ENCODE peak calls at places on chromosome 7, in nine cellular contexts. O is central memory CD8-positive, alpha-beta T cell; W is SK-N-SH; R is T-helper 1 cell; U is activated CD4-positive, CD25-positive, alpha-beta regulatory T cell; T is RWPE1; Q is omental fat pad; X is GM10248; B is activated CD4-positive, alpha-beta T cell treated with anti-CD3 and anti-CD28 coated beads, Interleukin-2, amount 50 U/mL, for 48 hours. J is an unnamed sample.

GRCh38 chr7:6026011-6026819 is 5.0 kb upstream of the ANKRD61 start:
- DNase-seq in O (peak), W (peak), R (peak), U (peak), T (peak), Q (no peak), X (peak), B (peak), J (peak)

GRCh38 chr7:74275401-74275881 is 13.8 kb upstream of the CLIP2 start:
- DNase-seq in O (no peak), W (peak), R (no peak), U (no peak), T (no peak), Q (no peak), X (no peak), B (no peak), J (no peak)

GRCh38 chr7:50962962-50963374 is 180.3 kb upstream of the GRB10 start:
- DNase-seq in O (no peak), W (no peak), R (no peak), U (no peak), T (peak), Q (no peak), X (no peak), B (no peak), J (no peak)

GRCh38 chr7:116434820-116435341 is 64.7 kb upstream of the CAV2 start:
- DNase-seq in O (no peak), W (no peak), R (no peak), U (no peak), T (peak), Q (no peak), X (no peak), B (no peak), J (no peak)

GRCh38 chr7:2228921-2229320 is 3.8 kb downstream of the MAD1L1 start:
- DNase-seq in O (no peak), W (peak), R (no peak), U (no peak), T (no peak), Q (no peak), X (no peak), B (no peak), J (no peak)

GRCh38 chr7:130273863-130274262 is 7.2 kb downstream of the CPA2 start:
- DNase-seq in O (no peak), W (no peak), R (no peak), U (no peak), T (no peak), Q (no peak), X (no peak), B (no peak), J (no peak)

GRCh38 chr7:19519443-19519977 is 189.3 kb downstream of the POLR1F start:
- DNase-seq in O (no peak), W (no peak), R (no peak), U (no peak), T (peak), Q (no peak), X (no peak), B (no peak), J (no peak)

GRCh38 chr7:45889367-45890067 is 1.2 kb downstream of the IGFBP1 start:
- DNase-seq in O (no peak), W (no peak), R (no peak), U (no peak), T (no peak), Q (no peak), X (no peak), B (no peak), J (no peak)

GRCh38 chr7:45690762-45691150 is 116.6 kb downstream of the ADCY1 start:
- DNase-seq in O (no peak), W (no peak), R (no peak), U (no peak), T (no peak), Q (no peak), X (no peak), B (no peak), J (no peak)

GRCh38 chr7:91632948-91633519 is 247.5 kb downstream of the MTERF1 start:
- DNase-seq in O (no peak), W (no peak), R (no peak), U (no peak), T (no peak), Q (no peak), X (no peak), B (no peak), J (no peak)

GRCh38 chr7:4472739-4473138 is 209.4 kb upstream of the FOXK1 start:
- DNase-seq in O (no peak), W (no peak), R (no peak), U (no peak), T (no peak), Q (no peak), X (no peak), B (no peak), J (no peak)

GRCh38 chr7:20206104-20206896 is 10.9 kb downstream of the MACC1 start:
- DNase-seq in O (no peak), W (no peak), R (no peak), U (no peak), T (no peak), Q (no peak), X (no peak), B (no peak), J (no peak)

GRCh38 chr7:116528008-116528789 is 3.4 kb downstream of the CAV1 start:
- DNase-seq in O (no peak), W (peak), R (no peak), U (no peak), T (peak), Q (peak), X (no peak), B (no peak), J (no peak)

GRCh38 chr7:23294549-23295400 is 4.4 kb upstream of the MALSU1 start:
- DNase-seq in O (no peak), W (no peak), R (no peak), U (no peak), T (no peak), Q (no peak), X (no peak), B (no peak), J (no peak)

GRCh38 chr7:152492952-152493351 is 57.1 kb upstream of the KMT2C start:
- DNase-seq in O (no peak), W (no peak), R (no peak), U (no peak), T (no peak), Q (no peak), X (no peak), B (no peak), J (no peak)

GRCh38 chr7:922334-923107 is 32.0 kb downstream of the ADAP1 start:
- DNase-seq in O (no peak), W (no peak), R (no peak), U (no peak), T (no peak), Q (peak), X (no peak), B (peak), J (peak)

GRCh38 chr7:71408276-71408675 is 276.3 kb downstream of the GALNT17 start:
- DNase-seq in O (no peak), W (no peak), R (no peak), U (no peak), T (no peak), Q (no peak), X (no peak), B (no peak), J (no peak)

GRCh38 chr7:130292682-130293257 is at the start of gene CPA4:
- DNase-seq in O (no peak), W (no peak), R (no peak), U (no peak), T (peak), Q (no peak), X (no peak), B (no peak), J (no peak)

GRCh38 chr7:1065263-1066260 is 21.2 kb downstream of the GPR146 start:
- DNase-seq in O (peak), W (peak), R (peak), U (peak), T (peak), Q (peak), X (peak), B (peak), J (peak)

GRCh38 chr7:51029586-51030230 is 247.0 kb upstream of the GRB10 start:
- DNase-seq in O (no peak), W (no peak), R (no peak), U (no peak), T (peak), Q (no peak), X (no peak), B (no peak), J (no peak)

GRCh38 chr7:139600306-139600705 is 76.8 kb downstream of the CLEC2L start:
- DNase-seq in O (no peak), W (no peak), R (no peak), U (no peak), T (no peak), Q (no peak), X (no peak), B (no peak), J (no peak)

GRCh38 chr7:103445228-103446020 is 583 bp downstream of the SLC26A5 start:
- DNase-seq in O (no peak), W (peak), R (no peak), U (no peak), T (no peak), Q (no peak), X (peak), B (peak), J (peak)

GRCh38 chr7:37028909-37029440 is 304.7 kb upstream of the AOAH start:
- DNase-seq in O (no peak), W (no peak), R (no peak), U (no peak), T (no peak), Q (no peak), X (no peak), B (peak), J (peak)

GRCh38 chr7:80622531-80622930 is 15.9 kb upstream of the CD36 start:
- DNase-seq in O (no peak), W (no peak), R (no peak), U (no peak), T (no peak), Q (no peak), X (no peak), B (no peak), J (no peak)

GRCh38 chr7:32204361-32205018 is 134.3 kb upstream of the PDE1C start:
- DNase-seq in O (no peak), W (peak), R (no peak), U (no peak), T (peak), Q (no peak), X (peak), B (peak), J (no peak)

GRCh38 chr7:76000566-76000965 is 6.2 kb upstream of the TMEM120A start:
- DNase-seq in O (no peak), W (no peak), R (no peak), U (no peak), T (no peak), Q (no peak), X (no peak), B (no peak), J (no peak)

GRCh38 chr7:155477469-155477868 is 19.5 kb downstream of the EN2 start:
- DNase-seq in O (no peak), W (no peak), R (no peak), U (no peak), T (no peak), Q (no peak), X (peak), B (no peak), J (no peak)

GRCh38 chr7:82247814-82248433 is 195.7 kb downstream of the CACNA2D1 start:
- DNase-seq in O (no peak), W (peak), R (no peak), U (no peak), T (no peak), Q (no peak), X (peak), B (no peak), J (no peak)